ENCODE peak calls at places on chromosomes 4 and X, in nine cellular contexts. U, R, O, K, F, D, J, V and W are unnamed samples.

GRCh38 chrX:110103344-110103743 is 100.4 kb downstream of the TMEM164 start:
- DNase-seq in K (no peak), R (no peak), D (no peak), U (no peak), J (no peak), F (no peak), O (no peak), V (no peak), W (no peak)

GRCh38 chr4:186067757-186068385 is 1.1 kb upstream of the TLR3 start:
- DNase-seq in O (peak; percentile 10), J (peak; percentile 57), R (peak; percentile 55), D (peak; percentile 87), V (peak; percentile 45), F (peak; percentile 71), K (peak; percentile 72), U (peak; percentile 65), W (peak; percentile 62)

GRCh38 chr4:15691346-15692140 is 9.9 kb downstream of the FAM200B start:
- DNase-seq in V (peak; percentile 67), U (peak; percentile 29), R (no peak), F (peak; percentile 39), O (peak; percentile 48), J (no peak), D (no peak), K (peak; percentile 34), W (no peak)

GRCh38 chrX:44705817-44706551 is 137.8 kb upstream of the DUSP21 start:
- DNase-seq in V (peak; percentile 0), O (no peak), R (peak; percentile 31), U (no peak), J (no peak), F (no peak), K (peak; percentile 15), D (no peak), W (no peak)

GRCh38 chr4:47668810-47669408 is 169.0 kb downstream of the CORIN start:
- DNase-seq in O (peak; percentile 19), R (peak; percentile 75), U (peak; percentile 55), V (peak; percentile 35), F (no peak), J (no peak), K (peak; percentile 34), D (peak; percentile 79), W (peak; percentile 38)

GRCh38 chrX:110251961-110252360 is 65.9 kb downstream of the AMMECR1 start:
- DNase-seq in K (no peak), D (no peak), F (no peak), O (no peak), J (no peak), R (no peak), U (no peak), V (no peak), W (no peak)

GRCh38 chr4:80694178-80694577 is 336.3 kb upstream of the BMP3 start:
- DNase-seq in K (no peak), V (no peak), D (no peak), R (no peak), O (no peak), U (no peak), F (no peak), J (no peak), W (no peak)

GRCh38 chr4:26992657-26993361 is 132.2 kb downstream of the STIM2 start:
- DNase-seq in V (no peak), O (no peak), U (no peak), J (no peak), D (peak; percentile 82), F (peak; percentile 51), R (peak; percentile 95), K (no peak), W (no peak)

GRCh38 chr4:4981427-4981826 is 37.8 kb downstream of the CYTL1 start:
- DNase-seq in R (no peak), J (no peak), D (no peak), F (no peak), U (peak; percentile 87), K (no peak), V (no peak), O (peak; percentile 53), W (no peak)

GRCh38 chr4:126733301-126733700 is 899.5 kb upstream of the INTU start:
- DNase-seq in R (no peak), K (no peak), J (no peak), U (no peak), D (peak; percentile 52), O (no peak), V (no peak), F (no peak), W (no peak)

GRCh38 chrX:49064303-49064702 is 5.5 kb downstream of the CCDC120 start:
- DNase-seq in F (no peak), O (no peak), R (no peak), V (no peak), U (no peak), K (no peak), J (no peak), D (no peak), W (no peak)